ENCODE peak calls at places on chromosomes 1 and 21, in seven cellular contexts. F is heart left ventricle, W is uterus, D is sigmoid colon, I is upper lobe of left lung, H is tibial nerve, G is ovary. A is an unnamed sample.

GRCh38 chr1:8315573-8316475 is 2.1 kb upstream of the SLC45A1 start:
- DNase-seq in D (no peak), I (no peak), H (no peak), W (no peak), F (no peak), G (no peak), A (no peak)

GRCh38 chr1:31460027-31460426 is 47.0 kb downstream of the SERINC2 start:
- DNase-seq in I (no peak), G (no peak), W (no peak), H (no peak), F (no peak), D (no peak), A (no peak)

GRCh38 chr1:64967381-64967780 is 1.0 kb upstream of the JAK1 start:
- DNase-seq in I (no peak), H (no peak), W (no peak), G (no peak), D (no peak), F (no peak), A (no peak)

GRCh38 chr1:211762206-211762605 is 68.4 kb downstream of the LPGAT1 start:
- DNase-seq in G (no peak), H (no peak), F (no peak), D (no peak), I (no peak), W (no peak), A (no peak)

GRCh38 chr1:160261526-160261877 is 847 bp downstream of the DCAF8 start:
- DNase-seq in D (no peak), I (no peak), F (no peak), H (peak; percentile 44), G (no peak), W (no peak), A (no peak)

GRCh38 chr1:20787775-20788488 is 825 bp upstream of the HP1BP3 start:
- DNase-seq in H (no peak), F (no peak), I (no peak), G (no peak), W (no peak), D (no peak), A (no peak)

GRCh38 chr21:23578027-23578426 is 2029.3 kb downstream of the MRPL39 start:
- DNase-seq in I (no peak), W (no peak), D (no peak), H (no peak), G (no peak), F (no peak), A (no peak)

GRCh38 chr1:200332716-200333115 is 77.1 kb downstream of the ZNF281 start:
- DNase-seq in I (no peak), W (no peak), F (no peak), G (no peak), D (no peak), H (no peak), A (no peak)

GRCh38 chr1:68917456-68917855 is 420.6 kb upstream of the DEPDC1 start:
- DNase-seq in W (no peak), I (no peak), H (no peak), F (no peak), D (no peak), G (no peak), A (no peak)

GRCh38 chr1:184163674-184164470 is 112.3 kb downstream of the TSEN15 start:
- DNase-seq in F (peak; percentile 54), H (no peak), D (no peak), G (no peak), I (no peak), W (no peak), A (no peak)

GRCh38 chr1:158819461-158820443 is 11.4 kb upstream of the MNDA start:
- DNase-seq in G (no peak), W (no peak), F (no peak), H (no peak), D (no peak), I (no peak), A (no peak)

GRCh38 chr1:35448344-35448801 is 108.8 kb downstream of the KIAA0319L start:
- DNase-seq in G (no peak), F (no peak), W (no peak), H (peak; percentile 48), D (peak; percentile 78), I (no peak), A (peak; percentile 62)
- TF ChIP-seq POLR2A in G (no peak), F (no peak), W (no peak), H (no peak), D (no peak), I (no peak), A (no peak)

DNA sequence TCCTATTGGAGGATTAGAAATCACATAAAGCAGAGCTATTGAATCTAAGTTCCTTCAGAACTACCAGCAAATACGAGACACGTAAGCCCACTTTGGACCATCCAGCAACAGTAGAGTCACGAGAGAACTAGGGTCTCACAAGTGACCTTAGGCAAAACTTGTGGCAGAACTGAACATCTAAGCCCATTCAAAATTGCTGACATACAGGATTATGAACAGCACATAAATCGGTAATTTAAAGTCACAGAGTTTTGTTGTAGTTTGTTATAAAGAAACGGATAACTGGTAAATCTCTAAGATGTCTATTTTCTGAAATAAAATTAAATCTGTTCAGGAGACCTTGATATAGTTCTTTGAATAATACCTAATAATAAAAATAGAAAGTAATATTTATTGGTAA is 1366.0 kb downstream of the NCAM2 start:
- DNase-seq in I (no peak), F (no peak), H (no peak), G (no peak), D (no peak), W (no peak), A (no peak)
- TF ChIP-seq CTCF in I (no peak), F (no peak), H (no peak), G (no peak), D (no peak), W (no peak), A (no peak)

GRCh38 chr1:79090985-79091384 is 84.5 kb upstream of the ADGRL4 start:
- DNase-seq in F (no peak), W (no peak), I (no peak), G (no peak), H (no peak), D (no peak), A (no peak)
- H3K27ac ChIP-seq in F (no peak overlapping the region), W (no peak overlapping the region), I (no peak overlapping the region), G (no peak overlapping the region), H (no peak overlapping the region), D (no peak overlapping the region), A (no peak overlapping the region)

DNA sequence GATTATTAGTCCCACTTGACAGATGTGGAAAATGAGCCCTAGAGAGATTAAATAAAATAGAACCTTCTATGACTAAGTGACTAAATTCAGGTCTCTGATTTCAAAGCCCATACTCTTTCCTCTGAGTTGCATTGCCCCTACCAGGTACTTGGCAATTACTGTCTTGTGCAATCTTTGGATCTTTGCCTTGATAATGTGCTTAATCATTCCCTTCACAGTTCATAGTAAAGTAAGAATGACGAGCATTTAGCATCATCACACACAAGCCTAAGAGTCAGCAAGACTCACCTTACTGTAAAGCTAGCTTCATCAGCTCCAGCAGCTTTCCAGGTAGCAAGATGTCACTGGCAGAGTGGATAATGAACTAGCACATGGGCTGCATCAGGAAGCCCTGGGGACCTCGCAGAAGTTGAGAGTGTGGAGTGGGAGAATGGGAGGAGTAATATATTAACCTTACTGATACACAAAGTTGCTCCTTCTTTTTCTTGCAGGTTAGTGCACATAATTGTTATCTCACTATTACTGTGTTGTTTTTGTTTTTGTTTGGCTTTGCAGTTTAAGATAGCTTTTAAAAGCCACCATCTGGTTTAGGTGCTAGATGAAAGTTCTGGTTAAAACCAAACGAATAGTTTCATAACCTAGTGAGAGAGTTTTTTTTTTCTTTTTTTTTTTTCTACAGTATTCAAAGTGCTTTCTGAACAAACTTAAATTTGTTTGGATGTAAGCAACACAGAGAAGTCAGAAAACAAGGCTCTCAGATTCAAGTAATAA is 71.8 kb downstream of the PBX1 start:
- DNase-seq in G (no peak), H (no peak), F (no peak), W (no peak), D (no peak), I (no peak), A (no peak)
- TF ChIP-seq POLR2A in G (no peak), H (no peak), F (no peak), W (no peak), D (no peak), I (no peak), A (no peak)